ENCODE peak calls at places on chromosomes 12 and 14, in five cellular contexts. H is stimulated activated CD4-positive, alpha-beta T cell treated with anti-CD3 and anti-CD28 coated beads, Interleukin-2, amount 100 ng/mL, for 48 hours; C is RPMI7951; Z is A549; P is aorta. A is an unnamed sample.

GRCh38 chr12:19978193-19978592 is 390.1 kb upstream of the PDE3A start:
- DNase-seq in H (no peak), C (peak; percentile 95), Z (no peak), P (no peak), A (no peak)

GRCh38 chr14:49977126-49977841 is 84.4 kb downstream of the ARF6 start:
- DNase-seq in H (no peak), C (no peak), Z (no peak), P (no peak), A (no peak)

GRCh38 chr12:39846971-39847661 is 227.5 kb upstream of the ABCD2 start:
- DNase-seq in H (no peak), C (no peak), Z (no peak), P (no peak), A (no peak)

GRCh38 chr12:132921685-132922084 is 34.3 kb upstream of the CHFR start:
- DNase-seq in H (no peak), C (no peak), Z (no peak), P (no peak), A (no peak)

GRCh38 chr14:55965851-55966250 is 152.4 kb upstream of the PELI2 start:
- DNase-seq in H (no peak), C (no peak), Z (no peak), P (no peak), A (no peak)

GRCh38 chr12:121996945-121997612 is 24.6 kb upstream of the BCL7A start:
- DNase-seq in H (no peak), C (no peak), Z (no peak), P (no peak), A (no peak)

GRCh38 chr12:87953257-87953860 is 75.8 kb downstream of the C12orf50 start:
- DNase-seq in H (no peak), C (peak; percentile 10), Z (peak; percentile 28), P (no peak), A (no peak)

GRCh38 chr12:128339669-128340068 is 72.7 kb downstream of the TMEM132C start:
- DNase-seq in H (no peak), C (no peak), Z (no peak), P (no peak), A (no peak)

GRCh38 chr14:32044454-32044853 is 32.6 kb upstream of the ARHGAP5 start:
- DNase-seq in H (no peak), C (no peak), Z (no peak), P (no peak), A (no peak)

GRCh38 chr14:47009615-47010014 is 358.0 kb upstream of the RPL10L start:
- DNase-seq in H (no peak), C (no peak), Z (no peak), P (no peak), A (no peak)

GRCh38 chr14:65915125-65915524 is 502.6 kb downstream of the FUT8 start:
- DNase-seq in H (no peak), C (no peak), Z (no peak), P (no peak), A (no peak)

GRCh38 chr12:124426594-124427550 is 132.0 kb downstream of the RFLNA start:
- DNase-seq in H (no peak), C (no peak), Z (no peak), P (no peak), A (no peak)

GRCh38 chr12:115771065-115771464 is 506.4 kb downstream of the MED13L start:
- DNase-seq in H (no peak), C (no peak), Z (no peak), P (no peak), A (no peak)

GRCh38 chr14:81219210-81219820 is 1.4 kb downstream of the GTF2A1 start:
- DNase-seq in H (peak; percentile 72), C (peak; percentile 96), Z (peak; percentile 85), P (peak; percentile 94), A (peak; percentile 33)

GRCh38 chr14:41606249-41607118 is at the start of gene LRFN5:
- DNase-seq in H (no peak), C (peak; percentile 0), Z (no peak), P (peak; percentile 56), A (no peak)

GRCh38 chr12:65829716-65830115 is 5.4 kb downstream of the HMGA2 start:
- DNase-seq in H (no peak), C (no peak), Z (no peak), P (no peak), A (no peak)

GRCh38 chr12:66693901-66694513 is 15.1 kb upstream of the GRIP1 start:
- DNase-seq in H (peak; percentile 12), C (peak; percentile 64), Z (peak; percentile 48), P (no peak), A (peak; percentile 5)

GRCh38 chr12:121184425-121184824 is 25.5 kb upstream of the P2RX4 start:
- DNase-seq in H (no peak), C (no peak), Z (no peak), P (no peak), A (no peak)

GRCh38 chr12:94032368-94032767 is 116.0 kb upstream of the PLXNC1 start:
- DNase-seq in H (no peak), C (no peak), Z (no peak), P (peak; percentile 54), A (no peak)

GRCh38 chr12:104628338-104629135 is 171.8 kb downstream of the CHST11 start:
- DNase-seq in H (no peak), C (no peak), Z (no peak), P (peak; percentile 58), A (no peak)

GRCh38 chr12:20404576-20405346 is 36.4 kb downstream of the PDE3A start:
- DNase-seq in H (no peak), C (no peak), Z (no peak), P (peak; percentile 52), A (no peak)

GRCh38 chr12:107884769-107885694 is 110.5 kb downstream of the ASCL4 start:
- DNase-seq in H (peak; percentile 41), C (peak; percentile 44), Z (peak; percentile 43), P (no peak), A (peak; percentile 28)

GRCh38 chr12:89464974-89465592 is 59.5 kb downstream of the GALNT4 start:
- DNase-seq in H (no peak), C (no peak), Z (no peak), P (no peak), A (no peak)

A was measured in GM12892.